ENCODE peak calls at places on chromosomes 6 and 20, in seven cellular contexts. R, V, Y, G, D, L and P are unnamed samples.

GRCh38 chr6:151024597-151024996 is 159.1 kb downstream of the MTHFD1L start:
- DNase-seq in R (no peak), V (peak; percentile 49), Y (peak; percentile 80), G (no peak), D (no peak), L (no peak), P (no peak)

GRCh38 chr20:8228315-8228714 is 96.2 kb downstream of the PLCB1 start:
- DNase-seq in R (no peak), V (no peak), Y (no peak), G (no peak), D (no peak), L (no peak), P (no peak)

GRCh38 chr6:16717275-16717942 is 43.9 kb downstream of the ATXN1 start:
- DNase-seq in R (no peak), V (no peak), Y (no peak), G (no peak), D (no peak), L (no peak), P (no peak)

GRCh38 chr20:64045346-64046011 is 4.0 kb downstream of the SOX18 start:
- DNase-seq in R (no peak), V (no peak), Y (no peak), G (no peak), D (no peak), L (no peak), P (no peak)

GRCh38 chr20:51034461-51034860 is 11.6 kb upstream of the KCNG1 start:
- DNase-seq in R (no peak), V (no peak), Y (no peak), G (no peak), D (no peak), L (no peak), P (no peak)

GRCh38 chr6:105553174-105553573 is 150.3 kb upstream of the PREP start:
- DNase-seq in R (no peak), V (no peak), Y (no peak), G (no peak), D (no peak), L (no peak), P (no peak)

GRCh38 chr20:62918830-62919229 is 7.5 kb downstream of the DIDO1 start:
- DNase-seq in R (no peak), V (no peak), Y (no peak), G (no peak), D (no peak), L (no peak), P (peak; percentile 55)

GRCh38 chr6:29028821-29029220 is 16.2 kb downstream of the OR2W1 start:
- DNase-seq in R (no peak), V (no peak), Y (no peak), G (no peak), D (no peak), L (no peak), P (no peak)

GRCh38 chr6:1504465-1504864 is 105.2 kb upstream of the FOXC1 start:
- DNase-seq in R (no peak), V (no peak), Y (no peak), G (no peak), D (no peak), L (no peak), P (no peak)

GRCh38 chr6:134806151-134806550 is 143.8 kb downstream of the ALDH8A1 start:
- DNase-seq in R (no peak), V (no peak), Y (no peak), G (no peak), D (no peak), L (no peak), P (no peak)

GRCh38 chr20:63536241-63536977 is 767 bp downstream of the PTK6 start:
- DNase-seq in R (no peak), V (no peak), Y (peak; percentile 53), G (no peak), D (peak; percentile 82), L (no peak), P (no peak)

GRCh38 chr6:4253604-4254211 is 118.3 kb upstream of the ECI2 start:
- DNase-seq in R (no peak), V (no peak), Y (peak; percentile 48), G (peak; percentile 20), D (no peak), L (no peak), P (no peak)

GRCh38 chr6:170444056-170444505 is 109.0 kb downstream of the PSMB1 start:
- DNase-seq in R (no peak), V (no peak), Y (no peak), G (no peak), D (peak; percentile 71), L (no peak), P (no peak)

GRCh38 chr20:35523298-35523888 is 6.1 kb downstream of the C20orf173 start:
- DNase-seq in R (no peak), V (no peak), Y (peak; percentile 44), G (peak; percentile 47), D (no peak), L (no peak), P (peak; percentile 13)

GRCh38 chr20:53859684-53860083 is 210.7 kb downstream of the BCAS1 start:
- DNase-seq in R (no peak), V (peak; percentile 64), Y (peak; percentile 74), G (no peak), D (no peak), L (peak; percentile 24), P (no peak)

GRCh38 chr6:142118926-142119325 is 13.8 kb upstream of the GJE1 start:
- DNase-seq in R (no peak), V (no peak), Y (no peak), G (no peak), D (no peak), L (no peak), P (no peak)

GRCh38 chr20:36467076-36467999 is 74.0 kb upstream of the MYL9 start:
- DNase-seq in R (peak; percentile 59), V (peak; percentile 52), Y (peak; percentile 64), G (no peak), D (no peak), L (no peak), P (peak; percentile 70)

GRCh38 chr6:25312034-25312620 is 33.0 kb downstream of the CARMIL1 start:
- DNase-seq in R (no peak), V (no peak), Y (no peak), G (no peak), D (no peak), L (no peak), P (no peak)

GRCh38 chr6:5657684-5658429 is 348.9 kb downstream of the NRN1 start:
- DNase-seq in R (no peak), V (no peak), Y (no peak), G (no peak), D (no peak), L (no peak), P (no peak)
- H3K4me3 ChIP-seq in R (no peak overlapping the region), V (no peak overlapping the region), Y (no peak overlapping the region), G (no peak overlapping the region), D (no peak overlapping the region), L (no peak overlapping the region), P (no peak overlapping the region)

GRCh38 chr6:167738386-167738785 is 88.3 kb upstream of the AFDN start:
- DNase-seq in R (peak; percentile 27), V (no peak), Y (no peak), G (no peak), D (no peak), L (no peak), P (no peak)
- H3K9me3 ChIP-seq in R (no peaks in the 10 kb centered on the region), V (no peaks in the 10 kb centered on the region), Y (no peaks in the 10 kb centered on the region), G (no peaks in the 10 kb centered on the region), D (no peaks in the 10 kb centered on the region), L (no peaks in the 10 kb centered on the region), P (no peaks in the 10 kb centered on the region)

GRCh38 chr6:138643210-138643609 is 130.4 kb upstream of the CCDC28A start:
- DNase-seq in R (peak; percentile 53), V (no peak), Y (no peak), G (peak; percentile 70), D (no peak), L (no peak), P (no peak)

GRCh38 chr6:138637822-138638221 is 135.7 kb upstream of the CCDC28A start:
- DNase-seq in R (no peak), V (no peak), Y (no peak), G (no peak), D (no peak), L (no peak), P (no peak)

GRCh38 chr6:138638626-138639025 is 134.9 kb upstream of the CCDC28A start:
- DNase-seq in R (no peak), V (no peak), Y (no peak), G (no peak), D (no peak), L (no peak), P (no peak)

DNA sequence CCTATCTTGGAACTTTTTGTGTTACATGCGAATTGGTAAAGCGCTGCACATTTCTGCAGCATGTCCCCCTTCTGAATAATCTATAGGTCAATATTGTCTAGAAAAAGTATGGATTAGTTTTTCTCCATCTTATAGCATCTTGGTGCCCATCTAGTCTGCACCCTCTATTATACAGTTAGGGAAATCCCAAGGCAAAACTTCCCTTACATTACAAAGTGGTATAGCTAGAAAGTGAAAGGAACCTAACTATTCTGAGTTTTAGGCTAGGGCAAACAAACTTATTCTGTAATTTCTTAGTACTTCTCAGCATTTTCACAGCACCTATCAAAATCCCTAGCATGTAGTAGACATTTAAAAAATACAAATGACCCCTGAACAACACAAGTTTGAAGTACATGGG is 133.5 kb upstream of the CCDC28A start:
- DNase-seq in R (no peak), V (no peak), Y (no peak), G (no peak), D (no peak), L (no peak), P (no peak)
- H3K4me3 ChIP-seq in R (no peak overlapping the region), V (no peak overlapping the region), Y (no peak overlapping the region), G (no peak overlapping the region), D (no peak overlapping the region), L (no peak overlapping the region), P (no peak overlapping the region)

GRCh38 chr6:167444602-167445346 is 119.9 kb downstream of the TTLL2 start:
- DNase-seq in R (no peak), V (no peak), Y (no peak), G (peak; percentile 20), D (no peak), L (no peak), P (no peak)
- H3K9me3 ChIP-seq in R (no peaks in the 10 kb centered on the region), V (no peaks in the 10 kb centered on the region), Y (no peaks in the 10 kb centered on the region), G (no peaks in the 10 kb centered on the region), D (no peaks in the 10 kb centered on the region), L (no peaks in the 10 kb centered on the region), P (no peaks in the 10 kb centered on the region)

DNA sequence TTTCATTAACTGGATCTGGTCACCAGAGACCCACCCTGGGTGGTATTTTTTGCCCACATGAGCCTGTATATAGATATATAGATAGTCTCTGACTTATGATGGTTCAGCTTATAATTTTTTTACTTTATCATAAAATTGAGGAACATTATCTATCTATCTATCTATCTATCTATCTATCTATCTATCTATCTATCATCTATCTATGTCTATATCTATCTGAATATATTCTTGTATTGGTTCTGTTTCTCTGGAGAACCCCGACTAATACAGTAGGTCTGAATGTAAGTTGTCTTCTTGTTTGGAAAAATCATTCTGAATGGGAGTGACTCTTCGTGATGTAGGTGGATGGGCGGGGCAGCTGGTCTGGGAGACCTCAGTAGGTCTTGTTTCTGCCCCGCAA is 13.3 kb upstream of the CDKN1A start:
- DNase-seq in R (no peak), V (no peak), Y (no peak), G (no peak), D (no peak), L (no peak), P (no peak)
- H3K4me3 ChIP-seq in R (no peak overlapping the region), V (no peak overlapping the region), Y (no peak overlapping the region), G (no peak overlapping the region), D (no peak overlapping the region), L (no peak overlapping the region), P (no peak overlapping the region)

GRCh38 chr6:164419099-164419498 is 890.3 kb downstream of the C6orf118 start:
- DNase-seq in R (no peak), V (no peak), Y (no peak), G (no peak), D (no peak), L (no peak), P (no peak)
- H3K9me3 ChIP-seq in R (no peaks in the 10 kb centered on the region), V (no peaks in the 10 kb centered on the region), Y (peaks cover 5% of the 10 kb centered on the region), G (peaks cover 100% of the 10 kb centered on the region), D (no peaks in the 10 kb centered on the region), L (no peaks in the 10 kb centered on the region), P (no peaks in the 10 kb centered on the region)